ENCODE peak calls at places on chromosomes 16 and 17, in four cellular contexts. V, W, R and M are unnamed samples.

GRCh38 chr17:16419929-16420271 is 4.5 kb downstream of the TRPV2 start:
- DNase-seq in V (no peak), W (no peak), R (no peak), M (no peak)

GRCh38 chr16:87735270-87736002 is 30.4 kb downstream of the KLHDC4 start:
- DNase-seq in V (no peak), W (no peak), R (no peak), M (no peak)

GRCh38 chr17:49646391-49647255 is 31.3 kb downstream of the SPOP start:
- DNase-seq in V (no peak), W (no peak), R (peak), M (no peak)

GRCh38 chr17:13030459-13031305 is 12.9 kb upstream of the ELAC2 start:
- DNase-seq in V (no peak), W (peak), R (no peak), M (no peak)

GRCh38 chr16:75550211-75550662 is 5.8 kb downstream of the TMEM231 start:
- DNase-seq in V (no peak), W (no peak), R (peak), M (no peak)

GRCh38 chr16:56426585-56426984 is 1.2 kb upstream of the AMFR start:
- DNase-seq in V (no peak), W (no peak), R (no peak), M (no peak)

GRCh38 chr16:67720236-67720635 is 1.1 kb upstream of the GFOD2 start:
- DNase-seq in V (no peak), W (no peak), R (no peak), M (no peak)

GRCh38 chr16:81263470-81264200 is 25.1 kb downstream of the BCO1 start:
- DNase-seq in V (no peak), W (no peak), R (peak), M (no peak)

GRCh38 chr17:48057626-48058025 is 9.5 kb downstream of the NFE2L1 start:
- DNase-seq in V (no peak), W (no peak), R (no peak), M (no peak)

GRCh38 chr16:20409398-20410152 is at the start of gene ACSM5:
- DNase-seq in V (peak), W (no peak), R (peak), M (no peak)

GRCh38 chr17:77834170-77835115 is 124.1 kb upstream of the TNRC6C start:
- DNase-seq in V (peak), W (no peak), R (peak), M (no peak)